ENCODE peak calls at places on chromosomes 11 and 22, in ten cellular contexts. One of them, this sample, is unnamed.

GRCh38 chr11:61882879-61883278 is 8.5 kb downstream of the FADS3 start:
- DNase-seq in A549: no peak
- DNase-seq in PC-9: no peak
- DNase-seq in fibroblast of mammary gland: no peak
- DNase-seq in heart left ventricle: no peak
- DNase-seq in upper lobe of right lung: no peak
- DNase-seq in IMR-90: no peak
- DNase-seq in brain microvascular endothelial cell: no peak
- DNase-seq in PC-3: no peak
- DNase-seq in fibroblast of villous mesenchyme: no peak
- DNase-seq in this sample: no peak

GRCh38 chr22:30427871-30428270 is 2.3 kb downstream of the MTFP1 start:
- DNase-seq in A549: no peak
- DNase-seq in PC-9: no peak
- DNase-seq in fibroblast of mammary gland: no peak
- DNase-seq in heart left ventricle: no peak
- DNase-seq in upper lobe of right lung: no peak
- DNase-seq in IMR-90: no peak
- DNase-seq in brain microvascular endothelial cell: no peak
- DNase-seq in PC-3: no peak
- DNase-seq in fibroblast of villous mesenchyme: no peak
- DNase-seq in this sample: no peak

GRCh38 chr22:31754813-31755212 is 994 bp downstream of the DEPDC5 start:
- DNase-seq in A549: no peak
- DNase-seq in PC-9: no peak
- DNase-seq in fibroblast of mammary gland: peak; percentile 28
- DNase-seq in heart left ventricle: no peak
- DNase-seq in upper lobe of right lung: no peak
- DNase-seq in IMR-90: no peak
- DNase-seq in brain microvascular endothelial cell: no peak
- DNase-seq in PC-3: no peak
- DNase-seq in fibroblast of villous mesenchyme: no peak
- DNase-seq in this sample: no peak

GRCh38 chr11:67700548-67701262 is 26.3 kb upstream of the ALDH3B2 start:
- DNase-seq in A549: no peak
- DNase-seq in PC-9: peak; percentile 41
- DNase-seq in fibroblast of mammary gland: no peak
- DNase-seq in heart left ventricle: no peak
- DNase-seq in upper lobe of right lung: no peak
- DNase-seq in IMR-90: no peak
- DNase-seq in brain microvascular endothelial cell: no peak
- DNase-seq in PC-3: no peak
- DNase-seq in fibroblast of villous mesenchyme: no peak
- DNase-seq in this sample: no peak

GRCh38 chr11:110857885-110858555 is 145.8 kb upstream of the ARHGAP20 start:
- DNase-seq in A549: no peak
- DNase-seq in PC-9: no peak
- DNase-seq in fibroblast of mammary gland: peak; percentile 91
- DNase-seq in heart left ventricle: no peak
- DNase-seq in upper lobe of right lung: no peak
- DNase-seq in IMR-90: peak; percentile 61
- DNase-seq in brain microvascular endothelial cell: peak; percentile 17
- DNase-seq in PC-3: peak; percentile 24
- DNase-seq in fibroblast of villous mesenchyme: peak; percentile 76
- DNase-seq in this sample: no peak

GRCh38 chr11:45089251-45089650 is 57.2 kb upstream of the PRDM11 start:
- DNase-seq in A549: peak; percentile 43
- DNase-seq in PC-9: peak; percentile 83
- DNase-seq in fibroblast of mammary gland: peak; percentile 99
- DNase-seq in heart left ventricle: peak; percentile 90
- DNase-seq in upper lobe of right lung: no peak
- DNase-seq in IMR-90: peak; percentile 93
- DNase-seq in brain microvascular endothelial cell: peak; percentile 50
- DNase-seq in PC-3: peak; percentile 80
- DNase-seq in fibroblast of villous mesenchyme: peak; percentile 89
- DNase-seq in this sample: peak; percentile 71

GRCh38 chr11:130145328-130145812 is 14.2 kb upstream of the ST14 start:
- DNase-seq in A549: no peak
- DNase-seq in PC-9: peak; percentile 54
- DNase-seq in fibroblast of mammary gland: no peak
- DNase-seq in heart left ventricle: no peak
- DNase-seq in upper lobe of right lung: no peak
- DNase-seq in IMR-90: no peak
- DNase-seq in brain microvascular endothelial cell: no peak
- DNase-seq in PC-3: peak; percentile 34
- DNase-seq in fibroblast of villous mesenchyme: no peak
- DNase-seq in this sample: no peak

GRCh38 chr11:72326151-72326842 is 82.3 kb upstream of the PHOX2A start:
- DNase-seq in A549: peak; percentile 21
- DNase-seq in PC-9: no peak
- DNase-seq in fibroblast of mammary gland: peak; percentile 76
- DNase-seq in heart left ventricle: no peak
- DNase-seq in upper lobe of right lung: no peak
- DNase-seq in IMR-90: peak; percentile 73
- DNase-seq in brain microvascular endothelial cell: peak; percentile 84
- DNase-seq in PC-3: peak; percentile 36
- DNase-seq in fibroblast of villous mesenchyme: peak; percentile 47
- DNase-seq in this sample: peak; percentile 26

GRCh38 chr11:13955971-13956421 is 6.5 kb upstream of the SPON1 start:
- DNase-seq in A549: peak; percentile 73
- DNase-seq in PC-9: no peak
- DNase-seq in fibroblast of mammary gland: peak; percentile 78
- DNase-seq in heart left ventricle: peak; percentile 41
- DNase-seq in upper lobe of right lung: no peak
- DNase-seq in IMR-90: peak; percentile 71
- DNase-seq in brain microvascular endothelial cell: peak; percentile 33
- DNase-seq in PC-3: peak; percentile 76
- DNase-seq in fibroblast of villous mesenchyme: peak; percentile 73
- DNase-seq in this sample: no peak

GRCh38 chr22:44363214-44363979 is 50.6 kb upstream of the SHISAL1 start:
- DNase-seq in A549: peak; percentile 90
- DNase-seq in PC-9: peak; percentile 88
- DNase-seq in fibroblast of mammary gland: peak; percentile 97
- DNase-seq in heart left ventricle: peak; percentile 97
- DNase-seq in upper lobe of right lung: peak; percentile 89
- DNase-seq in IMR-90: peak; percentile 98
- DNase-seq in brain microvascular endothelial cell: peak; percentile 92
- DNase-seq in PC-3: peak; percentile 93
- DNase-seq in fibroblast of villous mesenchyme: peak; percentile 98
- DNase-seq in this sample: peak; percentile 14

GRCh38 chr11:69318093-69318420 is 24.1 kb downstream of the MYEOV start:
- DNase-seq in A549: no peak
- DNase-seq in PC-9: no peak
- DNase-seq in fibroblast of mammary gland: no peak
- DNase-seq in heart left ventricle: no peak
- DNase-seq in upper lobe of right lung: no peak
- DNase-seq in IMR-90: no peak
- DNase-seq in brain microvascular endothelial cell: no peak
- DNase-seq in PC-3: no peak
- DNase-seq in fibroblast of villous mesenchyme: no peak
- DNase-seq in this sample: no peak

GRCh38 chr11:76674517-76675400 is 4.2 kb upstream of the LRRC32 start:
- DNase-seq in A549: no peak
- DNase-seq in PC-9: no peak
- DNase-seq in fibroblast of mammary gland: no peak
- DNase-seq in heart left ventricle: no peak
- DNase-seq in upper lobe of right lung: no peak
- DNase-seq in IMR-90: no peak
- DNase-seq in brain microvascular endothelial cell: no peak
- DNase-seq in PC-3: no peak
- DNase-seq in fibroblast of villous mesenchyme: no peak
- DNase-seq in this sample: no peak

GRCh38 chr11:80700386-80700785 is 1259.6 kb upstream of the TENM4 start:
- DNase-seq in A549: no peak
- DNase-seq in PC-9: no peak
- DNase-seq in fibroblast of mammary gland: no peak
- DNase-seq in heart left ventricle: no peak
- DNase-seq in upper lobe of right lung: no peak
- DNase-seq in IMR-90: no peak
- DNase-seq in brain microvascular endothelial cell: no peak
- DNase-seq in PC-3: peak; percentile 66
- DNase-seq in fibroblast of villous mesenchyme: peak; percentile 4
- DNase-seq in this sample: no peak

GRCh38 chr11:62664405-62665074 is 470 bp downstream of the C11orf98 start:
- DNase-seq in A549: peak; percentile 72
- DNase-seq in PC-9: peak; percentile 68
- DNase-seq in fibroblast of mammary gland: peak; percentile 43
- DNase-seq in heart left ventricle: no peak
- DNase-seq in upper lobe of right lung: no peak
- DNase-seq in IMR-90: peak; percentile 50
- DNase-seq in brain microvascular endothelial cell: no peak
- DNase-seq in PC-3: peak; percentile 78
- DNase-seq in fibroblast of villous mesenchyme: peak; percentile 50
- DNase-seq in this sample: no peak

GRCh38 chr22:32880906-32881596 is 79.5 kb downstream of the TIMP3 start:
- DNase-seq in A549: no peak
- DNase-seq in PC-9: no peak
- DNase-seq in fibroblast of mammary gland: peak; percentile 41
- DNase-seq in heart left ventricle: peak; percentile 93
- DNase-seq in upper lobe of right lung: peak; percentile 81
- DNase-seq in IMR-90: peak; percentile 73
- DNase-seq in brain microvascular endothelial cell: peak; percentile 72
- DNase-seq in PC-3: no peak
- DNase-seq in fibroblast of villous mesenchyme: peak; percentile 90
- DNase-seq in this sample: no peak

GRCh38 chr22:42719656-42720262 is 911 bp downstream of the A4GALT start:
- DNase-seq in A549: no peak
- DNase-seq in PC-9: no peak
- DNase-seq in fibroblast of mammary gland: no peak
- DNase-seq in heart left ventricle: no peak
- DNase-seq in upper lobe of right lung: no peak
- DNase-seq in IMR-90: no peak
- DNase-seq in brain microvascular endothelial cell: no peak
- DNase-seq in PC-3: no peak
- DNase-seq in fibroblast of villous mesenchyme: no peak
- DNase-seq in this sample: no peak

GRCh38 chr11:39120890-39121289 is 2338.6 kb downstream of the LRRC4C start:
- DNase-seq in A549: no peak
- DNase-seq in PC-9: no peak
- DNase-seq in fibroblast of mammary gland: no peak
- DNase-seq in heart left ventricle: no peak
- DNase-seq in upper lobe of right lung: no peak
- DNase-seq in IMR-90: no peak
- DNase-seq in brain microvascular endothelial cell: no peak
- DNase-seq in PC-3: no peak
- DNase-seq in fibroblast of villous mesenchyme: no peak
- DNase-seq in this sample: no peak
- H3K4me3 ChIP-seq in A549: no peak overlapping the region
- H3K4me3 ChIP-seq in PC-9: no peak overlapping the region
- H3K4me3 ChIP-seq in fibroblast of mammary gland: no peak overlapping the region
- H3K4me3 ChIP-seq in heart left ventricle: no peak overlapping the region
- H3K4me3 ChIP-seq in upper lobe of right lung: no peak overlapping the region
- H3K4me3 ChIP-seq in IMR-90: no peak overlapping the region
- H3K4me3 ChIP-seq in brain microvascular endothelial cell: no peak overlapping the region
- H3K4me3 ChIP-seq in PC-3: no peak overlapping the region
- H3K4me3 ChIP-seq in fibroblast of villous mesenchyme: no peak overlapping the region
- H3K4me3 ChIP-seq in this sample: no peak overlapping the region

GRCh38 chr11:28133146-28133545 is 25.0 kb downstream of the METTL15 start:
- DNase-seq in A549: no peak
- DNase-seq in PC-9: no peak
- DNase-seq in fibroblast of mammary gland: peak; percentile 36
- DNase-seq in heart left ventricle: no peak
- DNase-seq in upper lobe of right lung: no peak
- DNase-seq in IMR-90: peak; percentile 34
- DNase-seq in brain microvascular endothelial cell: no peak
- DNase-seq in PC-3: no peak
- DNase-seq in fibroblast of villous mesenchyme: no peak
- DNase-seq in this sample: no peak
- TF ChIP-seq CTCF in A549: no peak
- TF ChIP-seq CTCF in PC-9: no peak
- TF ChIP-seq CTCF in fibroblast of mammary gland: no peak
- TF ChIP-seq CTCF in heart left ventricle: no peak
- TF ChIP-seq CTCF in upper lobe of right lung: no peak
- TF ChIP-seq CTCF in IMR-90: no peak
- TF ChIP-seq CTCF in brain microvascular endothelial cell: no peak
- TF ChIP-seq CTCF in PC-3: no peak
- TF ChIP-seq CTCF in fibroblast of villous mesenchyme: no peak
- TF ChIP-seq CTCF in this sample: no peak

GRCh38 chr11:811446-812245 is 1.9 kb downstream of the RPLP2 start:
- DNase-seq in A549: no peak
- DNase-seq in PC-9: peak; percentile 24
- DNase-seq in fibroblast of mammary gland: peak; percentile 32
- DNase-seq in heart left ventricle: no peak
- DNase-seq in upper lobe of right lung: no peak
- DNase-seq in IMR-90: no peak
- DNase-seq in brain microvascular endothelial cell: no peak
- DNase-seq in PC-3: no peak
- DNase-seq in fibroblast of villous mesenchyme: no peak
- DNase-seq in this sample: no peak
- H3K4me3 ChIP-seq in A549: peak overlapping the region; percentile 94
- H3K4me3 ChIP-seq in PC-9: peak overlapping the region; percentile 85
- H3K4me3 ChIP-seq in fibroblast of mammary gland: peak overlapping the region; percentile 92
- H3K4me3 ChIP-seq in heart left ventricle: peak overlapping the region; percentile 86
- H3K4me3 ChIP-seq in upper lobe of right lung: no peak overlapping the region
- H3K4me3 ChIP-seq in IMR-90: no peak overlapping the region
- H3K4me3 ChIP-seq in brain microvascular endothelial cell: peak overlapping the region; percentile 92
- H3K4me3 ChIP-seq in PC-3: peak overlapping the region; percentile 93
- H3K4me3 ChIP-seq in fibroblast of villous mesenchyme: peak overlapping the region; percentile 9
- H3K4me3 ChIP-seq in this sample: peak overlapping the region; percentile 89

GRCh38 chr11:103731681-103732080 is 304.8 kb upstream of the DDI1 start:
- DNase-seq in A549: no peak
- DNase-seq in PC-9: peak; percentile 27
- DNase-seq in fibroblast of mammary gland: peak; percentile 18
- DNase-seq in heart left ventricle: no peak
- DNase-seq in upper lobe of right lung: no peak
- DNase-seq in IMR-90: peak; percentile 19
- DNase-seq in brain microvascular endothelial cell: no peak
- DNase-seq in PC-3: no peak
- DNase-seq in fibroblast of villous mesenchyme: no peak
- DNase-seq in this sample: no peak
- TF ChIP-seq CTCF in A549: no peak
- TF ChIP-seq CTCF in PC-9: no peak
- TF ChIP-seq CTCF in fibroblast of mammary gland: no peak
- TF ChIP-seq CTCF in heart left ventricle: no peak
- TF ChIP-seq CTCF in upper lobe of right lung: no peak
- TF ChIP-seq CTCF in IMR-90: no peak
- TF ChIP-seq CTCF in brain microvascular endothelial cell: no peak
- TF ChIP-seq CTCF in PC-3: no peak
- TF ChIP-seq CTCF in fibroblast of villous mesenchyme: no peak
- TF ChIP-seq CTCF in this sample: no peak

DNA sequence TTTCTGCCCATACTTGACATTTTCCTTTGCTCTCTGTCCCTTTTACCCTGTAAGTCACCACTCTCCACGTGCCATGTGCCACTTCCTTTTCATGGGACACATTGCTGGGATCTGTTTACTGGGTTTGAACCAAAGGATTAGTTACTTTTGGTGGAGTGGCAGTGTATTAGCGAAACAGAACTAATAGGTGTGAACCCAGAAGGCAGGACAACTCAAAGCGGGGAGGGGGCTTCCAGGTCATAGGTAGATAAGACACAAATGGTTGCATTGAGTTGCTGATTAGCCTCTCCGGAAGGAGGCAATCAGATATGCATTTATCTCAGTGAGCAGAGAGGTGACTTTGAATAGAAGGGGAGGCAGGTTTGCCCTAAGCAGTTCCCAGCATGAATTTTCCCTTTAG is 874 bp upstream of the ZNF202 start:
- DNase-seq in A549: no peak
- DNase-seq in PC-9: no peak
- DNase-seq in fibroblast of mammary gland: peak; percentile 1
- DNase-seq in heart left ventricle: no peak
- DNase-seq in upper lobe of right lung: no peak
- DNase-seq in IMR-90: no peak
- DNase-seq in brain microvascular endothelial cell: no peak
- DNase-seq in PC-3: no peak
- DNase-seq in fibroblast of villous mesenchyme: no peak
- DNase-seq in this sample: no peak
- H3K4me3 ChIP-seq in A549: peak overlapping the region; percentile 89
- H3K4me3 ChIP-seq in PC-9: peak overlapping the region; percentile 70
- H3K4me3 ChIP-seq in fibroblast of mammary gland: peak overlapping the region; percentile 89
- H3K4me3 ChIP-seq in heart left ventricle: peak overlapping the region; percentile 64
- H3K4me3 ChIP-seq in upper lobe of right lung: peak overlapping the region; percentile 94
- H3K4me3 ChIP-seq in IMR-90: peak overlapping the region; percentile 84
- H3K4me3 ChIP-seq in brain microvascular endothelial cell: peak overlapping the region; percentile 88
- H3K4me3 ChIP-seq in PC-3: peak overlapping the region; percentile 94
- H3K4me3 ChIP-seq in fibroblast of villous mesenchyme: peak overlapping the region; percentile 84
- H3K4me3 ChIP-seq in this sample: peak overlapping the region; percentile 88